ENCODE peak calls at places on chromosomes 2 and 18, in nine cellular contexts. R is fibroblast of the aortic adventitia, D is fibroblast of pulmonary artery, Y is cardiac fibroblast, U is GM23338, Z is coronary artery, F is transverse colon, I is BJ, P is adrenal gland. H is an unnamed sample.

GRCh38 chr2:219109468-219109867 is 48.7 kb upstream of the IHH start:
- DNase-seq in R (no peak), D (no peak), Y (no peak), U (peak), Z (no peak), F (peak), I (no peak), P (no peak), H (no peak)

GRCh38 chr18:37341016-37341415 is 224.6 kb downstream of the CELF4 start:
- DNase-seq in R (no peak), D (no peak), Y (no peak), U (no peak), Z (no peak), F (no peak), I (no peak), P (no peak), H (no peak)

GRCh38 chr2:230953843-230954242 is 28.8 kb upstream of the GPR55 start:
- DNase-seq in R (no peak), D (no peak), Y (no peak), U (no peak), Z (no peak), F (no peak), I (no peak), P (no peak), H (no peak)

GRCh38 chr18:30192216-30192615 is 850.3 kb downstream of the DSC3 start:
- DNase-seq in R (no peak), D (no peak), Y (no peak), U (peak), Z (no peak), F (no peak), I (no peak), P (no peak), H (no peak)

GRCh38 chr18:39647627-39648502 is 2082.3 kb upstream of the CELF4 start:
- DNase-seq in R (peak), D (peak), Y (peak), U (peak), Z (no peak), F (no peak), I (peak), P (no peak), H (no peak)

GRCh38 chr2:172672999-172673726 is 62.5 kb upstream of the RAPGEF4 start:
- DNase-seq in R (no peak), D (no peak), Y (peak), U (no peak), Z (no peak), F (peak), I (no peak), P (no peak), H (no peak)

GRCh38 chr2:176160251-176161040 is 3.3 kb downstream of the HOXD3 start:
- DNase-seq in R (no peak), D (no peak), Y (peak), U (peak), Z (no peak), F (no peak), I (no peak), P (no peak), H (no peak)

GRCh38 chr18:210780-211179 is 52.4 kb downstream of the USP14 start:
- DNase-seq in R (no peak), D (no peak), Y (no peak), U (peak), Z (no peak), F (no peak), I (no peak), P (no peak), H (no peak)

GRCh38 chr18:77567202-77567601 is 317.6 kb downstream of the GALR1 start:
- DNase-seq in R (no peak), D (no peak), Y (no peak), U (peak), Z (no peak), F (no peak), I (no peak), P (no peak), H (no peak)

GRCh38 chr2:132420776-132421175 is 4.2 kb downstream of the GPR39 start:
- DNase-seq in R (no peak), D (no peak), Y (no peak), U (no peak), Z (no peak), F (no peak), I (no peak), P (no peak), H (no peak)
- H3K4me3 ChIP-seq in R (no peak), D (no peak), Y (no peak), U (no peak), Z (no peak), F (no peak), I (no peak), P (no peak), H (no peak)

GRCh38 chr2:18178736-18179349 is 300.4 kb downstream of the KCNS3 start:
- DNase-seq in R (peak), D (peak), Y (peak), U (peak), Z (no peak), F (peak), I (no peak), P (peak), H (no peak)
- TF ChIP-seq CTCF in R (peak), D (peak), Y (peak), U (peak), Z (peak), F (peak), I (peak), P (peak), H (peak)

DNA sequence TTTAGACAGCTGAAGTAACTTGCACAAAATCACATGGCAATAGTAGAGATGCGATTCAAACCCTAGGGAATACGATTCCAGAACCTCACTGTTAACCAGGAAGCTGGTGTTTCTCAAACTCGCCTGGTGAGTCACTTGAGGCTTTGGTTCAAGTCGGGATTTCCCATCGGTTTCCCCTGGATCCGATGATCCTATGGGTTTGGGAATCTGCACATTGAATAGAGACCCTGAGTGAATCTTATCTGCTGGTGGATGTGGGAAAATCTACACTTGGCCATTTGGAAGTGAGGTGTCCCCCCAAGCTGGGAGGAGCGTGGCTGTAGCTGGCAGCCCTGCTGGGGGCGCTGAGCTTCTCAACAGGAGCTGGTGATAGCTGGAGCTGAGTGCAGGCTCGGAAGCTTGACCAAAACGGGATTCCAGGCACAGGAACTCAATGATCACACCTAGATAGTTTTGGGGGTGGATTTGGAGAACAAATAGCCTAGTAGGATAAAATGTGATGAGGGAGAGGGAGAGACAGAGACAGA is 135.4 kb downstream of the PRKCE start:
- DNase-seq in R (peak), D (peak), Y (peak), U (peak), Z (no peak), F (no peak), I (no peak), P (no peak), H (no peak)
- H3K4me3 ChIP-seq in R (no peak), D (no peak), Y (no peak), U (no peak), Z (no peak), F (no peak), I (no peak), P (no peak), H (no peak)

GRCh38 chr2:126527836-126528490 is 128.0 kb upstream of the GYPC start:
- DNase-seq in R (peak), D (peak), Y (peak), U (peak), Z (no peak), F (peak), I (no peak), P (peak), H (peak)
- TF ChIP-seq CTCF in R (peak), D (peak), Y (peak), U (peak), Z (peak), F (peak), I (peak), P (peak), H (peak)

GRCh38 chr2:151290467-151290866 is 999 bp upstream of the NMI start:
- DNase-seq in R (no peak), D (no peak), Y (no peak), U (no peak), Z (no peak), F (no peak), I (no peak), P (no peak), H (no peak)

GRCh38 chr2:151292124-151292523 is 2.7 kb upstream of the NMI start:
- DNase-seq in R (no peak), D (no peak), Y (no peak), U (no peak), Z (no peak), F (no peak), I (no peak), P (no peak), H (no peak)

GRCh38 chr2:151291224-151291623 is 1.8 kb upstream of the NMI start:
- DNase-seq in R (no peak), D (no peak), Y (no peak), U (no peak), Z (no peak), F (no peak), I (no peak), P (no peak), H (no peak)

GRCh38 chr2:151287513-151288250 is 1.8 kb downstream of the NMI start:
- DNase-seq in R (no peak), D (no peak), Y (no peak), U (no peak), Z (no peak), F (no peak), I (no peak), P (no peak), H (no peak)

GRCh38 chr2:151289972-151290335 is 486 bp upstream of the NMI start:
- DNase-seq in R (no peak), D (peak), Y (peak), U (peak), Z (no peak), F (peak), I (peak), P (peak), H (peak)
- H3K4me3 ChIP-seq in R (peak), D (peak), Y (peak), U (peak), Z (peak), F (peak), I (peak), P (peak), H (peak)

GRCh38 chr2:148259674-148260073 is 238.8 kb downstream of the MBD5 start:
- DNase-seq in R (no peak), D (peak), Y (no peak), U (peak), Z (no peak), F (no peak), I (no peak), P (no peak), H (no peak)
- TF ChIP-seq CTCF in R (no peak), D (no peak), Y (no peak), U (peak), Z (no peak), F (no peak), I (no peak), P (no peak), H (no peak)

GRCh38 chr2:227464851-227465250 is 7.1 kb upstream of the AGFG1 start:
- DNase-seq in R (no peak), D (no peak), Y (no peak), U (no peak), Z (no peak), F (no peak), I (no peak), P (no peak), H (no peak)

GRCh38 chr2:227461878-227462462 is 10.0 kb upstream of the AGFG1 start:
- DNase-seq in R (no peak), D (no peak), Y (no peak), U (no peak), Z (no peak), F (no peak), I (no peak), P (no peak), H (no peak)

GRCh38 chr2:227462972-227463931 is 8.7 kb upstream of the AGFG1 start:
- DNase-seq in R (no peak), D (no peak), Y (no peak), U (no peak), Z (no peak), F (no peak), I (no peak), P (no peak), H (no peak)

GRCh38 chr2:227462463-227462951 is 9.4 kb upstream of the AGFG1 start:
- DNase-seq in R (no peak), D (no peak), Y (no peak), U (no peak), Z (no peak), F (no peak), I (no peak), P (no peak), H (no peak)

GRCh38 chr2:227464356-227464755 is 7.6 kb upstream of the AGFG1 start:
- DNase-seq in R (no peak), D (no peak), Y (no peak), U (no peak), Z (no peak), F (no peak), I (no peak), P (no peak), H (no peak)
- H3K4me3 ChIP-seq in R (no peak), D (no peak), Y (no peak), U (no peak), Z (no peak), F (no peak), I (no peak), P (no peak), H (no peak)

H was measured in psoas muscle.